ENCODE peak calls at places on chromosomes 1 and 21, in nine cellular contexts. H is ureter; A is GM13977; L is activated CD4-positive, alpha-beta T cell treated with anti-CD3 and anti-CD28 coated beads, Interleukin-2, amount 50 U/mL, for 1 hour; O is activated CD4-positive, CD25-positive, alpha-beta regulatory T cell; M is hepatocyte; B is lower lobe of right lung; C is NCI-H748 treated with DMSO at 0.1 percent for 48 hours; U is cardiac muscle cell. T is an unnamed sample.

GRCh38 chr1:21673277-21673780 is 4.2 kb upstream of the RAP1GAP start:
- DNase-seq in H (peak; percentile 66), A (peak; percentile 14), L (no peak), O (no peak), M (no peak), B (peak; percentile 80), C (no peak), U (peak; percentile 97), T (no peak)

GRCh38 chr1:43439781-43440180 is 13.9 kb downstream of the HYI start:
- DNase-seq in H (no peak), A (no peak), L (no peak), O (no peak), M (no peak), B (no peak), C (no peak), U (no peak), T (no peak)

GRCh38 chr1:89633103-89633744 is at the start of gene LRRC8C:
- DNase-seq in H (peak; percentile 58), A (peak; percentile 70), L (peak; percentile 59), O (peak; percentile 54), M (peak; percentile 57), B (peak; percentile 77), C (peak; percentile 23), U (peak; percentile 66), T (peak; percentile 71)

GRCh38 chr21:41848971-41849580 is 30.1 kb downstream of the PRDM15 start:
- DNase-seq in H (no peak), A (no peak), L (no peak), O (no peak), M (no peak), B (no peak), C (no peak), U (no peak), T (no peak)

GRCh38 chr21:46116189-46116845 is 18.4 kb downstream of the COL6A2 start:
- DNase-seq in H (peak; percentile 39), A (no peak), L (no peak), O (no peak), M (no peak), B (peak; percentile 43), C (no peak), U (no peak), T (no peak)

GRCh38 chr21:19541612-19542011 is 1138.0 kb upstream of the TMPRSS15 start:
- DNase-seq in H (no peak), A (no peak), L (no peak), O (no peak), M (peak; percentile 12), B (no peak), C (no peak), U (no peak), T (no peak)

GRCh38 chr21:41601573-41602371 is 93.8 kb upstream of the TMPRSS2 start:
- DNase-seq in H (no peak), A (no peak), L (no peak), O (no peak), M (peak; percentile 60), B (no peak), C (no peak), U (peak; percentile 35), T (no peak)

GRCh38 chr1:235835226-235835625 is 31.5 kb downstream of the LYST start:
- DNase-seq in H (peak; percentile 58), A (no peak), L (no peak), O (no peak), M (peak; percentile 11), B (no peak), C (no peak), U (peak; percentile 72), T (no peak)

T was measured in activated CD4-positive, alpha-beta memory T cell treated with anti-CD3 and anti-CD28 coated beads for 36 hours.